ENCODE peak calls at places on chromosomes 5 and 9, in nine cellular contexts. O is effector CD4-positive, alpha-beta T cell; L is activated gamma-delta T cell treated with Interleukin-2 at 50 U/mL for 16 hours; X is tibial nerve; Q is T47D; P is ureter; G is A172; V is activated naive CD4-positive, alpha-beta T cell treated with anti-CD3 and anti-CD28 coated beads for 36 hours; U is T-helper 22 cell. K is an unnamed sample.
A peak's percentile ranks its signal among the peaks of the same experiment; 100 is the strongest.

GRCh38 chr5:126527892-126528291 is 67.1 kb downstream of the ALDH7A1 start:
- DNase-seq in G (no peak), X (no peak), Q (no peak), P (no peak), L (no peak), V (no peak), U (no peak), O (no peak), K (no peak)

GRCh38 chr9:98583417-98583816 is 125.3 kb downstream of the GABBR2 start:
- DNase-seq in U (no peak), P (no peak), L (no peak), O (no peak), X (no peak), V (no peak), Q (no peak), G (no peak), K (no peak)

GRCh38 chr5:130109152-130109551 is 204.9 kb downstream of the CHSY3 start:
- DNase-seq in U (no peak), G (peak; percentile 32), L (no peak), X (no peak), O (no peak), P (no peak), V (no peak), Q (peak; percentile 60), K (no peak)

GRCh38 chr9:127925959-127926949 is 4.3 kb downstream of the PIP5KL1 start:
- DNase-seq in G (no peak), V (no peak), Q (no peak), O (no peak), U (no peak), X (no peak), L (no peak), P (no peak), K (no peak)

GRCh38 chr9:120860083-120860482 is 16.9 kb downstream of the PHF19 start:
- DNase-seq in L (no peak), X (no peak), U (no peak), Q (no peak), V (no peak), G (no peak), O (no peak), P (no peak), K (no peak)

GRCh38 chr9:107242073-107243063 is 40.7 kb upstream of the RAD23B start:
- DNase-seq in U (no peak), L (no peak), P (no peak), Q (no peak), O (no peak), V (peak; percentile 48), G (peak; percentile 49), X (no peak), K (no peak)

GRCh38 chr5:90056911-90057705 is 352.4 kb downstream of the CETN3 start:
- DNase-seq in X (no peak), P (no peak), U (no peak), L (no peak), G (no peak), O (no peak), V (no peak), Q (peak; percentile 22), K (no peak)

GRCh38 chr5:37951946-37952721 is 112.3 kb upstream of the GDNF start:
- DNase-seq in P (no peak), G (no peak), X (no peak), U (no peak), V (no peak), O (no peak), L (no peak), Q (no peak), K (no peak)

GRCh38 chr5:9596833-9597232 is 33.3 kb downstream of the TAS2R1 start:
- DNase-seq in U (no peak), Q (no peak), L (no peak), G (no peak), P (no peak), V (no peak), X (no peak), O (no peak), K (no peak)

GRCh38 chr9:110536802-110537201 is 42.7 kb downstream of the SVEP1 start:
- DNase-seq in U (no peak), L (no peak), O (no peak), X (no peak), G (no peak), V (no peak), P (no peak), Q (no peak), K (no peak)

GRCh38 chr5:77028631-77029375 is 1.4 kb upstream of the AGGF1 start:
- DNase-seq in L (no peak), O (no peak), V (no peak), G (no peak), U (no peak), Q (no peak), P (no peak), X (no peak), K (no peak)

GRCh38 chr9:22237497-22238363 is 208.9 kb upstream of the DMRTA1 start:
- DNase-seq in P (no peak), L (no peak), G (no peak), X (no peak), Q (no peak), V (no peak), U (no peak), O (no peak), K (no peak)

GRCh38 chr5:153619706-153620105 is 129.2 kb downstream of the GRIA1 start:
- DNase-seq in U (no peak), V (no peak), O (no peak), Q (no peak), G (peak; percentile 78), X (no peak), P (no peak), L (no peak), K (peak; percentile 9)

GRCh38 chr9:127049044-127049443 is 73.4 kb downstream of the ANGPTL2 start:
- DNase-seq in P (peak; percentile 70), U (no peak), Q (peak; percentile 40), X (no peak), O (no peak), V (peak; percentile 64), G (peak; percentile 97), L (peak; percentile 20), K (peak; percentile 94)

GRCh38 chr9:93255994-93256877 is 72.3 kb downstream of the WNK2 start:
- DNase-seq in G (no peak), P (peak; percentile 36), Q (no peak), U (no peak), O (no peak), V (peak; percentile 2), L (no peak), X (no peak), K (no peak)

GRCh38 chr5:959581-960531 is 48.7 kb upstream of the NKD2 start:
- DNase-seq in Q (no peak), L (no peak), O (no peak), U (no peak), V (no peak), P (peak; percentile 40), G (no peak), X (no peak), K (no peak)

GRCh38 chr5:28734396-28734795 is 1696.0 kb upstream of the CDH9 start:
- DNase-seq in V (no peak), G (peak; percentile 10), Q (no peak), X (no peak), L (no peak), U (no peak), O (no peak), P (no peak), K (no peak)

GRCh38 chr5:178301641-178302040 is 69.0 kb upstream of the PHYKPL start:
- DNase-seq in Q (no peak), O (no peak), P (no peak), G (no peak), U (no peak), X (no peak), V (no peak), L (no peak), K (no peak)

GRCh38 chr9:137451976-137452760 is 7.0 kb downstream of the NSMF start:
- DNase-seq in G (no peak), X (no peak), V (no peak), O (peak; percentile 1), U (no peak), Q (no peak), L (no peak), P (no peak), K (no peak)

GRCh38 chr5:69152731-69153130 is 14.2 kb upstream of the CCNB1 start:
- DNase-seq in X (no peak), Q (no peak), V (no peak), U (no peak), P (no peak), L (no peak), G (no peak), O (no peak), K (no peak)

GRCh38 chr9:134155812-134156360 is 8.5 kb downstream of the RNU6ATAC start:
- DNase-seq in O (no peak), V (no peak), X (no peak), Q (no peak), P (no peak), G (no peak), L (no peak), U (no peak), K (no peak)

GRCh38 chr5:123810253-123810652 is 298.3 kb downstream of the CSNK1G3 start:
- DNase-seq in X (no peak), U (no peak), P (peak; percentile 58), G (no peak), L (no peak), V (no peak), O (no peak), Q (no peak), K (no peak)

GRCh38 chr5:39198080-39198479 is 21.3 kb downstream of the FYB1 start:
- DNase-seq in L (no peak), G (no peak), Q (no peak), U (no peak), P (no peak), O (no peak), X (no peak), V (no peak), K (no peak)

GRCh38 chr5:160831801-160832200 is 20.2 kb downstream of the ATP10B start:
- DNase-seq in O (no peak), L (no peak), G (no peak), U (no peak), Q (no peak), P (no peak), V (no peak), X (no peak), K (no peak)

GRCh38 chr9:19768798-19769197 is 20.0 kb downstream of the SLC24A2 start:
- DNase-seq in Q (no peak), P (no peak), U (no peak), G (no peak), O (no peak), X (no peak), L (no peak), V (no peak), K (no peak)

GRCh38 chr5:94849821-94850736 is 231.6 kb downstream of the SLF1 start:
- DNase-seq in G (peak; percentile 64), U (no peak), P (no peak), Q (peak; percentile 78), O (peak; percentile 18), L (peak; percentile 18), X (no peak), V (peak; percentile 40), K (no peak)

GRCh38 chr5:159928122-159928960 is 12.1 kb downstream of the ADRA1B start:
- DNase-seq in P (no peak), O (no peak), L (no peak), V (no peak), U (no peak), X (no peak), Q (no peak), G (peak; percentile 94), K (peak; percentile 84)

GRCh38 chr9:105308448-105309412 is 64.3 kb downstream of the SLC44A1 start:
- DNase-seq in V (no peak), U (no peak), Q (no peak), G (no peak), L (no peak), P (no peak), X (no peak), O (no peak), K (no peak)

GRCh38 chr9:107141967-107142366 is 141.1 kb upstream of the RAD23B start:
- DNase-seq in P (no peak), O (no peak), U (no peak), Q (peak; percentile 67), X (no peak), G (peak; percentile 11), L (no peak), V (no peak), K (no peak)

GRCh38 chr9:130626249-130626982 is 38.0 kb upstream of the PRDM12 start:
- DNase-seq in V (no peak), P (no peak), U (no peak), X (no peak), Q (no peak), L (no peak), G (no peak), O (no peak), K (no peak)

GRCh38 chr9:38282756-38283155 is 109.7 kb upstream of the ALDH1B1 start:
- DNase-seq in U (no peak), Q (no peak), G (no peak), X (no peak), L (no peak), P (no peak), V (no peak), O (no peak), K (no peak)

K was measured in H54.